ENCODE peak calls at places on chromosomes 3 and 15, in eight cellular contexts. One of them, this sample, is unnamed.

GRCh38 chr3:48997102-48997637 is 7.1 kb downstream of the P4HTM start:
- ATAC-seq in IMR-90: no peak
- ATAC-seq in heart left ventricle: no peak
- ATAC-seq in GM12878: no peak
- ATAC-seq in HepG2: peak
- ATAC-seq in A549: no peak
- ATAC-seq in body of pancreas: no peak
- ATAC-seq in gastrocnemius medialis: no peak
- ATAC-seq in this sample: no peak

GRCh38 chr3:156615592-156616173 is 58.7 kb upstream of the TIPARP start:
- ATAC-seq in IMR-90: peak
- ATAC-seq in heart left ventricle: no peak
- ATAC-seq in GM12878: no peak
- ATAC-seq in HepG2: no peak
- ATAC-seq in A549: peak
- ATAC-seq in body of pancreas: no peak
- ATAC-seq in gastrocnemius medialis: peak
- ATAC-seq in this sample: peak

GRCh38 chr15:51443282-51443914 is 101.9 kb downstream of the GLDN start:
- ATAC-seq in IMR-90: no peak
- ATAC-seq in heart left ventricle: no peak
- ATAC-seq in GM12878: no peak
- ATAC-seq in HepG2: peak
- ATAC-seq in A549: peak
- ATAC-seq in body of pancreas: no peak
- ATAC-seq in gastrocnemius medialis: no peak
- ATAC-seq in this sample: no peak

GRCh38 chr15:39886418-39886817 is 33.6 kb downstream of the GPR176 start:
- ATAC-seq in IMR-90: no peak
- ATAC-seq in heart left ventricle: no peak
- ATAC-seq in GM12878: no peak
- ATAC-seq in HepG2: no peak
- ATAC-seq in A549: no peak
- ATAC-seq in body of pancreas: no peak
- ATAC-seq in gastrocnemius medialis: no peak
- ATAC-seq in this sample: no peak

GRCh38 chr3:127406309-127407025 is 118.6 kb upstream of the PRR20G start:
- ATAC-seq in IMR-90: no peak
- ATAC-seq in heart left ventricle: no peak
- ATAC-seq in GM12878: peak
- ATAC-seq in HepG2: peak
- ATAC-seq in A549: peak
- ATAC-seq in body of pancreas: no peak
- ATAC-seq in gastrocnemius medialis: no peak
- ATAC-seq in this sample: no peak

GRCh38 chr15:64267331-64267973 is 88.5 kb downstream of the CSNK1G1 start:
- ATAC-seq in IMR-90: no peak
- ATAC-seq in heart left ventricle: no peak
- ATAC-seq in GM12878: no peak
- ATAC-seq in HepG2: no peak
- ATAC-seq in A549: no peak
- ATAC-seq in body of pancreas: no peak
- ATAC-seq in gastrocnemius medialis: no peak
- ATAC-seq in this sample: no peak

GRCh38 chr15:40289140-40289775 is 6.4 kb upstream of the ANKRD63 start:
- ATAC-seq in IMR-90: no peak
- ATAC-seq in heart left ventricle: no peak
- ATAC-seq in GM12878: no peak
- ATAC-seq in HepG2: no peak
- ATAC-seq in A549: no peak
- ATAC-seq in body of pancreas: peak
- ATAC-seq in gastrocnemius medialis: peak
- ATAC-seq in this sample: no peak

GRCh38 chr3:13034109-13034800 is 39.0 kb downstream of the IQSEC1 start:
- ATAC-seq in IMR-90: peak
- ATAC-seq in heart left ventricle: no peak
- ATAC-seq in GM12878: no peak
- ATAC-seq in HepG2: no peak
- ATAC-seq in A549: no peak
- ATAC-seq in body of pancreas: no peak
- ATAC-seq in gastrocnemius medialis: peak
- ATAC-seq in this sample: no peak

DNA sequence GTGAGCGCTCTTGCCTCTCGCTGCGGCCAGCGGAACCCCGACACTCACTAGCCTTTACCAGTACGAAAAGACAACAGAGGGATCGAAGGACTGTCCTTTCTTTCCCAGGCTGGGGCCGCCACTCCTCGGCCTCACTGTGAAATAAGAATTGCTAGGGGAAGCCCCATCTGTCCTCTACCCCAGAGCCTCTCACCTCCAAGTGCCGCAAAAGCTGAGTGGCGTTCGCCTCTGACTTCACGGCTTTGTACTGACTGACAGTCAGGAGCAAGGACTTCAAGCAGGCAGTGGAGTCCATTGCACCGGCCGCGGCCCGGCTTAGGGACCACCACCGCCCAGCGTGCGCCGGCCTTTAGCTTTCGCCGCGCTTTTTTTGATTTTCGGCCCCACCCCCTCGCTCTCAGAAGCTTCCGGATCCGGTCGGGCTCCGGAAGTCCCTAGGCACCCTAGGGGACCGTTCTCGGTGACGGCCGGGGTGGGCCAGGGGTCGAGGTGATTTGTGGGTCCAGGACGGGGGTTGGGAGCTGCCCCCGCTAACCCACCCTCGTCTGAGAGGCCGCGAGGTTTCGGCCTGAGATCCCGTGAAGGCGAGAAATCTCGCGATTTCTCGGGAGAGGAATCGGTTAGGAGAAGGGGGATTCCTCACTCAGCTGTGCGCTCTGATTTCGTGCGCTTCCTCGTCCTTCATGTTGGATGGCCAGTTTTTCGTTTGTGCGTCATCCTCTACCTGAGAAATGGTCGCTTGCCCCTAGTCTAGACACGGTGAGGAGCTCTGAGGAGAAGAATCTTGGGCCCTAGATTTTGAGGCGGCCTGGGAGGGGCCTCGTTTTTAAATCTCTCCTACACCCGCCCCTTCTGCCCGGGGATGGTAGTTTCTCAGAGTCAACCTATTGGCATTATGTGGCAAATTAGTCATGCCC is at the start of the genes CIP2A and DZIP3:
- ATAC-seq in IMR-90: peak
- ATAC-seq in heart left ventricle: peak
- ATAC-seq in GM12878: peak
- ATAC-seq in HepG2: peak
- ATAC-seq in A549: peak
- ATAC-seq in body of pancreas: peak
- ATAC-seq in gastrocnemius medialis: peak
- ATAC-seq in this sample: peak
- TF ChIP-seq POLR2A in IMR-90: peak
- TF ChIP-seq POLR2A in heart left ventricle: peak
- TF ChIP-seq POLR2A in GM12878: peak
- TF ChIP-seq POLR2A in HepG2: peak
- TF ChIP-seq POLR2A in A549: peak
- TF ChIP-seq POLR2A in body of pancreas: peak
- TF ChIP-seq POLR2A in gastrocnemius medialis: peak
- TF ChIP-seq POLR2A in this sample: peak

GRCh38 chr3:58898513-58898912 is 151.3 kb downstream of the CFAP20DC start:
- ATAC-seq in IMR-90: no peak
- ATAC-seq in heart left ventricle: no peak
- ATAC-seq in GM12878: peak
- ATAC-seq in HepG2: no peak
- ATAC-seq in A549: no peak
- ATAC-seq in body of pancreas: no peak
- ATAC-seq in gastrocnemius medialis: no peak
- ATAC-seq in this sample: no peak

GRCh38 chr3:58899953-58900298 is 149.9 kb downstream of the CFAP20DC start:
- ATAC-seq in IMR-90: no peak
- ATAC-seq in heart left ventricle: no peak
- ATAC-seq in GM12878: peak
- ATAC-seq in HepG2: no peak
- ATAC-seq in A549: no peak
- ATAC-seq in body of pancreas: no peak
- ATAC-seq in gastrocnemius medialis: no peak
- ATAC-seq in this sample: no peak

GRCh38 chr3:58900372-58900771 is 149.5 kb downstream of the CFAP20DC start:
- ATAC-seq in IMR-90: no peak
- ATAC-seq in heart left ventricle: no peak
- ATAC-seq in GM12878: no peak
- ATAC-seq in HepG2: no peak
- ATAC-seq in A549: no peak
- ATAC-seq in body of pancreas: no peak
- ATAC-seq in gastrocnemius medialis: no peak
- ATAC-seq in this sample: no peak

DNA sequence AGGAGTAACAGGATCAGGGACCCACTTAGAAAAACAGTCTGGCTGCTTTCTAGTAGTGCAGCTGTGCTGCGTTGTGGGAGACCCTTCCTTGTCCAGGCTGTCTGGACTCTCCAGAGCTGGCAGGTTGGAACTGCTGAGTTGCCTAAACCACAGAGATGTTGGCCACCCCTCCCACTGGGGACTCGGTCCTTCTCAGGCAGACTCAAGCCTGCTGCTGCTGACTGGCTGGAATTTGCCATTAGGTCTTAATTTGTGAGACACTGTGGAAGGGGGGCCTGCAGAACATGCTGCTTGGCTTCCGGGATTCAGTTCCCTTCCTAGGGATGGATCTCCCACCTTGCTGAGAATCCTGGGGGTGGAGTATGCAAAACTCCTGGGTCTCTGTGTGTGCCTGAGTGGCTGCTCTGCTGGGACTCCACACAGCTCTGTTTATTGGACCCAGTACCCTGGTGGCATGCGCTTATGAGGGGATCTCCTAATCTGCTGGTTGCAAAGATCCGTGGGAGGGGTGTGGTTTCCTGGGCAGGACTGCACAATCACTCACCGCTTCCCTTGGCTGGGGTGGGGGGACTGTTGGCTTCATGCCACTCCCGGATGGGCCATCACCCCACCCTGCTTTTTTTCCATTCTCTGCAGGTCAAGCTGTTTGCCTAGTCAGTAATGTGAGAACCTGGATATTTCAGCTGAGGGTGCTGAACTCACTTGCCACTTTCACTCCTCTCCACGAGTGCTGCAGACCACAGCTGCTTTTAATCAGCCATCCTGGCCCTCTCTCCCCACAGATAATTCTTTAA is 150.5 kb downstream of the CFAP20DC start:
- ATAC-seq in IMR-90: peak
- ATAC-seq in heart left ventricle: peak
- ATAC-seq in GM12878: peak
- ATAC-seq in HepG2: no peak
- ATAC-seq in A549: no peak
- ATAC-seq in body of pancreas: peak
- ATAC-seq in gastrocnemius medialis: peak
- ATAC-seq in this sample: peak
- TF ChIP-seq POLR2A in IMR-90: no peak
- TF ChIP-seq POLR2A in heart left ventricle: no peak
- TF ChIP-seq POLR2A in GM12878: no peak
- TF ChIP-seq POLR2A in HepG2: no peak
- TF ChIP-seq POLR2A in A549: no peak
- TF ChIP-seq POLR2A in body of pancreas: no peak
- TF ChIP-seq POLR2A in gastrocnemius medialis: no peak
- TF ChIP-seq POLR2A in this sample: no peak

GRCh38 chr3:129576514-129577345 is 29.7 kb downstream of the PLXND1 start:
- ATAC-seq in IMR-90: peak
- ATAC-seq in heart left ventricle: peak
- ATAC-seq in GM12878: peak
- ATAC-seq in HepG2: peak
- ATAC-seq in A549: no peak
- ATAC-seq in body of pancreas: peak
- ATAC-seq in gastrocnemius medialis: peak
- ATAC-seq in this sample: peak

GRCh38 chr3:129575987-129576364 is 30.5 kb downstream of the PLXND1 start:
- ATAC-seq in IMR-90: no peak
- ATAC-seq in heart left ventricle: no peak
- ATAC-seq in GM12878: no peak
- ATAC-seq in HepG2: no peak
- ATAC-seq in A549: peak
- ATAC-seq in body of pancreas: no peak
- ATAC-seq in gastrocnemius medialis: no peak
- ATAC-seq in this sample: no peak

GRCh38 chr3:129577356-129577755 is 29.1 kb downstream of the PLXND1 start:
- ATAC-seq in IMR-90: no peak
- ATAC-seq in heart left ventricle: no peak
- ATAC-seq in GM12878: no peak
- ATAC-seq in HepG2: no peak
- ATAC-seq in A549: no peak
- ATAC-seq in body of pancreas: no peak
- ATAC-seq in gastrocnemius medialis: peak
- ATAC-seq in this sample: peak

GRCh38 chr3:129579991-129580390 is 26.5 kb downstream of the PLXND1 start:
- ATAC-seq in IMR-90: no peak
- ATAC-seq in heart left ventricle: no peak
- ATAC-seq in GM12878: no peak
- ATAC-seq in HepG2: no peak
- ATAC-seq in A549: no peak
- ATAC-seq in body of pancreas: no peak
- ATAC-seq in gastrocnemius medialis: no peak
- ATAC-seq in this sample: no peak

GRCh38 chr3:129577925-129578742 is 28.3 kb downstream of the PLXND1 start:
- ATAC-seq in IMR-90: no peak
- ATAC-seq in heart left ventricle: no peak
- ATAC-seq in GM12878: peak
- ATAC-seq in HepG2: no peak
- ATAC-seq in A549: no peak
- ATAC-seq in body of pancreas: no peak
- ATAC-seq in gastrocnemius medialis: no peak
- ATAC-seq in this sample: peak
- TF ChIP-seq POLR2A in IMR-90: no peak
- TF ChIP-seq POLR2A in heart left ventricle: no peak
- TF ChIP-seq POLR2A in GM12878: no peak
- TF ChIP-seq POLR2A in HepG2: no peak
- TF ChIP-seq POLR2A in A549: no peak
- TF ChIP-seq POLR2A in body of pancreas: no peak
- TF ChIP-seq POLR2A in gastrocnemius medialis: no peak
- TF ChIP-seq POLR2A in this sample: no peak

GRCh38 chr15:56369234-56369633 is 4.0 kb downstream of the TEX9 start:
- ATAC-seq in IMR-90: no peak
- ATAC-seq in heart left ventricle: no peak
- ATAC-seq in GM12878: no peak
- ATAC-seq in HepG2: no peak
- ATAC-seq in A549: no peak
- ATAC-seq in body of pancreas: no peak
- ATAC-seq in gastrocnemius medialis: no peak
- ATAC-seq in this sample: no peak

GRCh38 chr15:56361978-56362377 is 3.2 kb upstream of the TEX9 start:
- ATAC-seq in IMR-90: no peak
- ATAC-seq in heart left ventricle: no peak
- ATAC-seq in GM12878: no peak
- ATAC-seq in HepG2: no peak
- ATAC-seq in A549: no peak
- ATAC-seq in body of pancreas: no peak
- ATAC-seq in gastrocnemius medialis: no peak
- ATAC-seq in this sample: no peak

GRCh38 chr15:56366211-56366610 is 985 bp downstream of the TEX9 start:
- ATAC-seq in IMR-90: no peak
- ATAC-seq in heart left ventricle: no peak
- ATAC-seq in GM12878: peak
- ATAC-seq in HepG2: no peak
- ATAC-seq in A549: no peak
- ATAC-seq in body of pancreas: no peak
- ATAC-seq in gastrocnemius medialis: no peak
- ATAC-seq in this sample: no peak

GRCh38 chr15:56367156-56367555 is 1.9 kb downstream of the TEX9 start:
- ATAC-seq in IMR-90: no peak
- ATAC-seq in heart left ventricle: no peak
- ATAC-seq in GM12878: peak
- ATAC-seq in HepG2: no peak
- ATAC-seq in A549: no peak
- ATAC-seq in body of pancreas: no peak
- ATAC-seq in gastrocnemius medialis: no peak
- ATAC-seq in this sample: no peak

DNA sequence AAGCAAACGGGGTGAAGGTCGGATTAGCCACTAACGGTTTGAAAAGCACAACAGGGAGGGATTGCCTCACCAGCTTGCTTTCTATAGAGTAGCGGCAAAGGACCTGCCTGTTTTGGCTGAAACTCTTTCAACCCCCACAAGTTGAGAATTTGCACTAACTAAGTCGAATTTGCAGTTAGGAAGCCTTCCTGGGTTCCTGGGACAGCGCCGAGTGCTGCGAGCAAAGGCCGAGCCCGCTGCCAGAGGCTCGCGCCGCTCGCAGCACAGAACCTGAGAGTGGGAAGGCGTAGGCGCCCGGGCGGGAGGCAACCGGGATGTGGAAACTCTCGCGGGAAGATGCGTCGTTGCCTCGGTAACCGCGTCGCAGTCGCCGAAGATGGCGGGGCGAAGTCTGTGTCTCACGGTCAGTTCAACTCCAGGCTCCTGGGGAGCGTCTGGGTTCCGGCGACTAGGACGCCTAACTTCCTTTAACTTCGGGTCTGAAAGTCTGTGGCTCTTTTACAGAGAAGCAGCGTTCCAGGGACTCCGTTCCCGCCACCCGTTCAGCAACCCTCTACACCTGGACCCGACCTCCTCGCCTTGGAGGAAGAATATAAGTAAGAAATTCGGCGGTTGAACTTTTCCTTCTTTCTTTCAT is at the start of gene TEX9:
- ATAC-seq in IMR-90: peak
- ATAC-seq in heart left ventricle: peak
- ATAC-seq in GM12878: peak
- ATAC-seq in HepG2: peak
- ATAC-seq in A549: peak
- ATAC-seq in body of pancreas: peak
- ATAC-seq in gastrocnemius medialis: peak
- ATAC-seq in this sample: peak
- TF ChIP-seq POLR2A in IMR-90: no peak
- TF ChIP-seq POLR2A in heart left ventricle: peak
- TF ChIP-seq POLR2A in GM12878: peak
- TF ChIP-seq POLR2A in HepG2: peak
- TF ChIP-seq POLR2A in A549: peak
- TF ChIP-seq POLR2A in body of pancreas: no peak
- TF ChIP-seq POLR2A in gastrocnemius medialis: no peak
- TF ChIP-seq POLR2A in this sample: no peak

This sample was measured in gastroesophageal sphincter.